ENCODE peak calls at places on chromosomes 13 and 19, in four cellular contexts. One of them, this sample, is unnamed.

GRCh38 chr13:50915562-50915961 is 6.0 kb downstream of the RNASEH2B start:
- DNase-seq in tibial artery: no peak
- DNase-seq in A549: no peak
- DNase-seq in left lung: no peak
- DNase-seq in this sample: no peak

GRCh38 chr13:114005206-114005720 is 31.4 kb upstream of the C13orf46 start:
- DNase-seq in left lung: no peak
- DNase-seq in tibial artery: no peak
- DNase-seq in A549: no peak
- DNase-seq in this sample: no peak

GRCh38 chr19:10478903-10479384 is 24.2 kb downstream of the KEAP1 start:
- DNase-seq in A549: peak; percentile 80
- DNase-seq in left lung: peak; percentile 86
- DNase-seq in tibial artery: peak; percentile 93
- DNase-seq in this sample: peak; percentile 83

GRCh38 chr13:73059460-73060250 is 850 bp downstream of the KLF5 start:
- DNase-seq in A549: no peak
- DNase-seq in tibial artery: peak; percentile 24
- DNase-seq in left lung: peak; percentile 56
- DNase-seq in this sample: no peak

GRCh38 chr13:45042539-45042938 is 53.2 kb downstream of the GPALPP1 start:
- DNase-seq in left lung: no peak
- DNase-seq in tibial artery: no peak
- DNase-seq in A549: no peak
- DNase-seq in this sample: no peak

GRCh38 chr13:112972258-112972657 is 3.2 kb downstream of the MCF2L start:
- DNase-seq in left lung: no peak
- DNase-seq in A549: no peak
- DNase-seq in tibial artery: no peak
- DNase-seq in this sample: no peak

GRCh38 chr13:77701305-77701704 is 3.8 kb downstream of the SLAIN1 start:
- DNase-seq in A549: no peak
- DNase-seq in left lung: no peak
- DNase-seq in tibial artery: no peak
- DNase-seq in this sample: no peak

GRCh38 chr19:14487370-14488125 is 8.4 kb downstream of the GIPC1 start:
- DNase-seq in A549: no peak
- DNase-seq in left lung: no peak
- DNase-seq in tibial artery: no peak
- DNase-seq in this sample: no peak

GRCh38 chr19:17450264-17451075 is 2.0 kb upstream of the TMEM221 start:
- DNase-seq in tibial artery: no peak
- DNase-seq in left lung: no peak
- DNase-seq in A549: peak; percentile 73
- DNase-seq in this sample: no peak
- H3K9me3 ChIP-seq in tibial artery: no peaks in the 10 kb centered on the region
- H3K9me3 ChIP-seq in left lung: no peaks in the 10 kb centered on the region
- H3K9me3 ChIP-seq in A549: no peaks in the 10 kb centered on the region
- H3K9me3 ChIP-seq in this sample: no peaks in the 10 kb centered on the region

GRCh38 chr19:47228937-47229673 is 1.9 kb downstream of the BBC3 start:
- DNase-seq in tibial artery: peak; percentile 45
- DNase-seq in A549: peak; percentile 75
- DNase-seq in left lung: peak; percentile 45
- DNase-seq in this sample: no peak
- H3K4me3 ChIP-seq in tibial artery: peak overlapping the region; percentile 91
- H3K4me3 ChIP-seq in A549: peak overlapping the region; percentile 89
- H3K4me3 ChIP-seq in left lung: peak overlapping the region; percentile 87
- H3K4me3 ChIP-seq in this sample: peak overlapping the region; percentile 97

DNA sequence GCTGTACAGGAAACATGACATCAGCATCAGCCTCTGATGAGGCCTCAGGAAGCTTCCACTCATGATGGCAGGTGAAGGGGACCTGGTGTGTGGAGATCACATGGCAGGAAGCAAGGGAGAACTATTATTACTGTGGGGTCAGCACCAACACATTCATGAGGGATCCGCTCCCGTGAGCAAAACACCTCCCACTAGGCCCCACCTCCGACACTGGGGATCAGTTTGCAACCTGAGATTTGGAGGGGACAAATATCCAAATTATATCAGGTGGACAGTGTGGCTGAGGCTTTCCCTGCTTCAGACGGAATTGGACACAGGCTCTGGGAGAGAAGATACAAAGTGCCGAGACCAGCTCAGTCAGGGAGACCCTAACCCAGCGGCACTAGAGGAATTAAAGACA is 5.7 kb upstream of the ZNF792 start:
- DNase-seq in tibial artery: no peak
- DNase-seq in A549: no peak
- DNase-seq in left lung: no peak
- DNase-seq in this sample: no peak
- H3K9me3 ChIP-seq in tibial artery: no peaks in the 10 kb centered on the region
- H3K9me3 ChIP-seq in A549: peaks cover 28% of the 10 kb centered on the region
- H3K9me3 ChIP-seq in left lung: no peaks in the 10 kb centered on the region
- H3K9me3 ChIP-seq in this sample: no peaks in the 10 kb centered on the region

GRCh38 chr19:7504684-7505083 is 11.2 kb upstream of the ZNF358 start:
- DNase-seq in left lung: no peak
- DNase-seq in tibial artery: no peak
- DNase-seq in A549: no peak
- DNase-seq in this sample: no peak

GRCh38 chr19:7505288-7505681 is 10.6 kb upstream of the ZNF358 start:
- DNase-seq in tibial artery: no peak
- DNase-seq in left lung: no peak
- DNase-seq in A549: no peak
- DNase-seq in this sample: no peak

GRCh38 chr19:7506385-7507328 is 9.2 kb upstream of the ZNF358 start:
- DNase-seq in left lung: peak; percentile 92
- DNase-seq in A549: peak; percentile 99
- DNase-seq in tibial artery: peak; percentile 87
- DNase-seq in this sample: peak; percentile 62

GRCh38 chr19:7507884-7508283 is 8.0 kb upstream of the ZNF358 start:
- DNase-seq in left lung: peak; percentile 85
- DNase-seq in A549: peak; percentile 93
- DNase-seq in tibial artery: peak; percentile 82
- DNase-seq in this sample: peak; percentile 69

GRCh38 chr19:7505682-7506384 is 10.1 kb upstream of the ZNF358 start:
- DNase-seq in left lung: peak; percentile 65
- DNase-seq in A549: peak; percentile 45
- DNase-seq in tibial artery: no peak
- DNase-seq in this sample: no peak
- H3K4me3 ChIP-seq in left lung: no peak overlapping the region
- H3K4me3 ChIP-seq in A549: peak overlapping the region; percentile 57
- H3K4me3 ChIP-seq in tibial artery: no peak overlapping the region
- H3K4me3 ChIP-seq in this sample: peak overlapping the region; percentile 33

GRCh38 chr13:40875583-40875982 is 86.2 kb downstream of the SLC25A15 start:
- DNase-seq in tibial artery: no peak
- DNase-seq in left lung: no peak
- DNase-seq in A549: no peak
- DNase-seq in this sample: no peak

GRCh38 chr13:40878321-40878720 is 88.9 kb downstream of the SLC25A15 start:
- DNase-seq in left lung: no peak
- DNase-seq in tibial artery: no peak
- DNase-seq in A549: no peak
- DNase-seq in this sample: no peak

GRCh38 chr13:40874138-40874776 is 84.8 kb downstream of the SLC25A15 start:
- DNase-seq in tibial artery: no peak
- DNase-seq in A549: no peak
- DNase-seq in left lung: no peak
- DNase-seq in this sample: no peak

GRCh38 chr13:40875048-40875447 is 85.6 kb downstream of the SLC25A15 start:
- DNase-seq in left lung: no peak
- DNase-seq in A549: no peak
- DNase-seq in tibial artery: no peak
- DNase-seq in this sample: no peak

DNA sequence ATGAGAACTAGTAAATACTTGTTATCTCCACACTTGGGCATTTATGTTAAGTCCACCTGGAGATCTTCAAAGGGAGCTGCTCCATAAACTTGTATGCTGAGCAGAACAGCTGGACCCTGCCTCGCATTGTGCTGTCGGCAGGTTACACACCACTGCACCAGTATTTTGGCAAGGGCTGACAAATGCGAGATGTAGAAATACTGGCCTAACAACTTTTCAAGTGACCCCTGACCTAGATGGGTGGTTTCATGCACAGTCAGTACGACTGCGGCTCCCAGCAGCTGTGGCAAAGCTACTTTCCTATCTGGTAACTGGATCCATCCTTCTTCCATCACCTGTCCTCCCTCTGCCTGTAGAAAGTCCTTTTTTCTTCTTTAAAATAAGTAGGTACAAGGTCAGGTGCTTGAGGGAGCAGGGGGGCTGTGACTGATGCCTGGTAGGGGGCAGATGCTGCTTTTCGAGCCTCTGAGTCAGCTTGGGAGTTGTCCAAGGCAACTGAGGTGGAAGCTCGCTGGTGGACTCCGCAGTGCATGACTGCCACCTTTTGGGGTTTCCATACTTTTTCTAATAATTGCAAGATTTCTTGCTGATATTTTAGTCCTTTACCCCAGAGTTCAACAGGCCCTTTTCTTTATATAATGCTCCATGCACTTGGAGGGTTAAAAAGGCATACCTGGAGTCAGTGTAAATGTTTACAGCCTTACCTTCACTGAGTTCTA is 86.8 kb downstream of the SLC25A15 start:
- DNase-seq in tibial artery: no peak
- DNase-seq in A549: no peak
- DNase-seq in left lung: no peak
- DNase-seq in this sample: no peak
- H3K9me3 ChIP-seq in tibial artery: peaks cover 5% of the 10 kb centered on the region
- H3K9me3 ChIP-seq in A549: peaks cover 2% of the 10 kb centered on the region
- H3K9me3 ChIP-seq in left lung: no peaks in the 10 kb centered on the region
- H3K9me3 ChIP-seq in this sample: peaks cover 57% of the 10 kb centered on the region

DNA sequence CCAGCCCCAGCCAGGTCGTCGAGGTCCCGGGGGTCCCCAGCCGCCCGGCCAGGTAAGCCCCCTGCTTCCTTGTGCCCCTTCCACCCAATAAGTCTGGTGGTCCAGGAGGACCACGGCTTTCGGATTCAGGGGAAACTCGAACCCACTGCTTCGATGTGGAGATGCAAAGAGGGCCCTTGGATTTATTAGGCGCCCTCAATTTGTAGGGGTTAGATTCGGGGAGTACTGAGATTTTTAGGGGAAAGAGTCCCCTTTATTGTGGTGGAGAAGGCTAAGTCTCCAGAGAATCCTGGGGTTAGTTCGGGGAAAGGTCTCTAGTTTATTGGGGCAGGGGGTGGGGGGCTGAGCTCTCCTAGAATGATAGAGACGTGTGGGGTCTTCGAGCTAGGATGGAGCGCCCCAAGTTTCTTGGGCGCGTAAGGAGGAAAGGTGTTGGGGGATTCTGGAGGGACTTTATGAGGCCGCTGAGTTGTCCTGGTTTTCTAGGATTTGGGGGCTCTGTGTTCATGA is 3.8 kb upstream of the LTBP4 start:
- DNase-seq in tibial artery: no peak
- DNase-seq in A549: no peak
- DNase-seq in left lung: no peak
- DNase-seq in this sample: no peak
- H3K4me3 ChIP-seq in tibial artery: peak overlapping the region; percentile 17
- H3K4me3 ChIP-seq in A549: peak overlapping the region; percentile 47
- H3K4me3 ChIP-seq in left lung: no peak overlapping the region
- H3K4me3 ChIP-seq in this sample: peak overlapping the region; percentile 65

GRCh38 chr19:23052349-23052748 is 49.4 kb upstream of the ZNF728 start:
- DNase-seq in tibial artery: no peak
- DNase-seq in A549: no peak
- DNase-seq in left lung: no peak
- DNase-seq in this sample: no peak

GRCh38 chr19:23055501-23055900 is 52.5 kb upstream of the ZNF728 start:
- DNase-seq in tibial artery: no peak
- DNase-seq in left lung: no peak
- DNase-seq in A549: no peak
- DNase-seq in this sample: no peak

GRCh38 chr19:23055946-23056345 is 53.0 kb upstream of the ZNF728 start:
- DNase-seq in left lung: no peak
- DNase-seq in tibial artery: no peak
- DNase-seq in A549: no peak
- DNase-seq in this sample: no peak

GRCh38 chr19:23056516-23056915 is 53.5 kb upstream of the ZNF728 start:
- DNase-seq in A549: no peak
- DNase-seq in left lung: no peak
- DNase-seq in tibial artery: no peak
- DNase-seq in this sample: no peak

GRCh38 chr19:23054456-23054855 is 51.5 kb upstream of the ZNF728 start:
- DNase-seq in A549: no peak
- DNase-seq in tibial artery: no peak
- DNase-seq in left lung: no peak
- DNase-seq in this sample: no peak
- H3K9me3 ChIP-seq in A549: peaks cover 54% of the 10 kb centered on the region
- H3K9me3 ChIP-seq in tibial artery: no peaks in the 10 kb centered on the region
- H3K9me3 ChIP-seq in left lung: no peaks in the 10 kb centered on the region
- H3K9me3 ChIP-seq in this sample: no peaks in the 10 kb centered on the region

GRCh38 chr19:42324655-42325307 is 654 bp upstream of the MEGF8 start:
- DNase-seq in A549: no peak
- DNase-seq in tibial artery: no peak
- DNase-seq in left lung: no peak
- DNase-seq in this sample: no peak
- H3K4me3 ChIP-seq in A549: peak overlapping the region; percentile 75
- H3K4me3 ChIP-seq in tibial artery: peak overlapping the region; percentile 78
- H3K4me3 ChIP-seq in left lung: no peak overlapping the region
- H3K4me3 ChIP-seq in this sample: peak overlapping the region; percentile 88

DNA sequence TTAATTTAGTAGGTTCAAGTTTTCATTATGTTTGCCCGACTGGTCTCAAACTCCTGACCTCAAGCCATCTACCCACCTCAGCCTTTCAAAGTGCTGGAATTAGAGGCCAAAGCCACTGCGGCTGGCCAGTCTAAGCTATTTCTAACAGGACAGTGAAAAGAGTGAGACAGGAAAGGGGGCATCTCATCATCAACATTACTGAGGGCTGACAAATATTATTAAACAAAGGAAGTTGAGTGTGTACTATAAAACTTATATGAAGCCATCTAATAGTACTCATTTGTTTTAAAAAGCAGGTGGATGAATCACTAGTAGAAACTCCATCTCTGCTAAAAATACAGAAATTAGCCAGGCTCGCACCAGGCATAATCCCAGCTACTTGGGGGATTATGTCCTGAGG is 24.3 kb downstream of the ZNF611 start:
- DNase-seq in A549: no peak
- DNase-seq in left lung: no peak
- DNase-seq in tibial artery: no peak
- DNase-seq in this sample: no peak
- H3K9me3 ChIP-seq in A549: peaks cover 69% of the 10 kb centered on the region
- H3K9me3 ChIP-seq in left lung: no peaks in the 10 kb centered on the region
- H3K9me3 ChIP-seq in tibial artery: no peaks in the 10 kb centered on the region
- H3K9me3 ChIP-seq in this sample: peaks cover 34% of the 10 kb centered on the region